ENCODE peak calls at places on chromosomes 2 and 18, in six cellular contexts. P is T-helper 1 cell, J is endothelial cell of umbilical vein, B is M059J, N is ecto neural progenitor cell, K is lower lobe of right lung. V is an unnamed sample.

GRCh38 chr2:98473995-98474780 is 29.5 kb downstream of the INPP4A start:
- DNase-seq in N (no peak), K (no peak), J (no peak), P (peak), B (no peak), V (no peak)

GRCh38 chr2:7007846-7008741 is 90.9 kb downstream of the RNF144A start:
- DNase-seq in P (no peak), B (peak), K (peak), N (no peak), J (peak), V (no peak)

GRCh38 chr18:27377251-27377650 is 192.1 kb upstream of the CHST9 start:
- DNase-seq in B (peak), P (no peak), K (no peak), J (no peak), N (no peak), V (peak)

GRCh38 chr2:203689424-203690109 is 16.9 kb upstream of the CD28 start:
- DNase-seq in P (no peak), K (no peak), B (no peak), N (no peak), J (no peak), V (no peak)

GRCh38 chr2:221655279-221655678 is 83.2 kb upstream of the EPHA4 start:
- DNase-seq in J (no peak), K (no peak), B (no peak), N (no peak), P (no peak), V (no peak)

GRCh38 chr2:238771193-238771592 is 76.7 kb upstream of the TWIST2 start:
- DNase-seq in N (peak), P (no peak), B (peak), K (no peak), J (no peak), V (peak)

GRCh38 chr2:86358982-86359381 is 21.6 kb upstream of the REEP1 start:
- DNase-seq in P (no peak), J (no peak), N (no peak), B (no peak), K (no peak), V (no peak)

GRCh38 chr2:75525434-75526308 is 35.1 kb downstream of the EVA1A start:
- DNase-seq in J (no peak), N (no peak), K (no peak), B (peak), P (peak), V (peak)

GRCh38 chr2:182426915-182427233 is at the start of gene PDE1A:
- DNase-seq in B (no peak), N (no peak), K (no peak), J (no peak), P (no peak), V (no peak)

GRCh38 chr2:130872276-130873125 is 35.8 kb downstream of the ARHGEF4 start:
- DNase-seq in P (no peak), N (peak), K (no peak), J (no peak), B (no peak), V (no peak)

GRCh38 chr2:189683348-189683747 is 8.9 kb downstream of the ANKAR start:
- DNase-seq in K (no peak), N (no peak), B (peak), J (no peak), P (no peak), V (peak)

GRCh38 chr2:84970266-84970955 is 550 bp upstream of the KCMF1 start:
- DNase-seq in J (peak), P (peak), N (peak), K (peak), B (peak), V (peak)

GRCh38 chr2:105439130-105439529 is 40.3 kb upstream of the FHL2 start:
- DNase-seq in K (no peak), J (no peak), N (no peak), B (no peak), P (no peak), V (no peak)

GRCh38 chr18:8673276-8674209 is 31.8 kb upstream of the MTCL1 start:
- DNase-seq in N (no peak), P (no peak), K (no peak), J (no peak), B (peak), V (no peak)

GRCh38 chr2:236498369-236498768 is 71.3 kb upstream of the ACKR3 start:
- DNase-seq in P (no peak), J (no peak), B (peak), N (no peak), K (peak), V (no peak)

GRCh38 chr18:60684843-60685513 is 312.4 kb upstream of the MC4R start:
- DNase-seq in B (peak), J (peak), N (no peak), K (no peak), P (no peak), V (peak)

V was measured in ELR.